ENCODE peak calls at places on chromosomes 12 and 14, in five cellular contexts. E, K, M, V and Q are unnamed samples.

GRCh38 chr12:104360157-104360556 is 56.6 kb downstream of the EID3 start:
- DNase-seq in E (no peak), K (no peak), M (no peak), V (no peak), Q (no peak)

GRCh38 chr14:55131782-55132181 is 2.7 kb downstream of the LGALS3 start:
- DNase-seq in E (no peak), K (no peak), M (no peak), V (no peak), Q (no peak)

GRCh38 chr14:55074662-55075061 is 23.2 kb downstream of the MAPK1IP1L start:
- DNase-seq in E (no peak), K (no peak), M (no peak), V (no peak), Q (no peak)

GRCh38 chr14:101435546-101435945 is 125.7 kb upstream of the DIO3 start:
- DNase-seq in E (no peak), K (no peak), M (no peak), V (no peak), Q (no peak)

GRCh38 chr14:104741803-104742251 is 11.1 kb upstream of the SIVA1 start:
- DNase-seq in E (no peak), K (no peak), M (no peak), V (no peak), Q (peak)

GRCh38 chr14:84087986-84088531 is 1441.9 kb upstream of the FLRT2 start:
- DNase-seq in E (no peak), K (no peak), M (no peak), V (no peak), Q (peak)

GRCh38 chr12:130142736-130143135 is 19.5 kb upstream of the FZD10 start:
- DNase-seq in E (no peak), K (no peak), M (no peak), V (no peak), Q (no peak)

GRCh38 chr12:4849024-4849594 is 60.6 kb upstream of the KCNA1 start:
- DNase-seq in E (no peak), K (no peak), M (peak), V (no peak), Q (no peak)

GRCh38 chr12:60830381-60830780 is 1234.6 kb downstream of the SLC16A7 start:
- DNase-seq in E (no peak), K (no peak), M (no peak), V (no peak), Q (no peak)

GRCh38 chr12:102921240-102921639 is 4.2 kb upstream of the PAH start:
- DNase-seq in E (no peak), K (no peak), M (no peak), V (no peak), Q (no peak)

GRCh38 chr12:89999699-90000505 is 291.3 kb upstream of the ATP2B1 start:
- DNase-seq in E (no peak), K (no peak), M (no peak), V (no peak), Q (no peak)

GRCh38 chr12:13442457-13442856 is 245.9 kb downstream of the EMP1 start:
- DNase-seq in E (no peak), K (no peak), M (no peak), V (no peak), Q (no peak)

GRCh38 chr14:74942608-74943007 is 12.8 kb downstream of the PGF start:
- DNase-seq in E (no peak), K (no peak), M (no peak), V (no peak), Q (no peak)

GRCh38 chr12:53201170-53201541 is 5.9 kb downstream of the ITGB7 start:
- DNase-seq in E (no peak), K (no peak), M (no peak), V (no peak), Q (no peak)

GRCh38 chr14:37326434-37326833 is 128.7 kb downstream of the MIPOL1 start:
- DNase-seq in E (no peak), K (no peak), M (no peak), V (no peak), Q (no peak)

GRCh38 chr14:95486875-95487668 is 29.4 kb downstream of the SYNE3 start:
- DNase-seq in E (no peak), K (no peak), M (no peak), V (no peak), Q (no peak)

GRCh38 chr14:21268612-21269251 is 510 bp downstream of the HNRNPC start:
- DNase-seq in E (no peak), K (peak), M (no peak), V (no peak), Q (peak)

GRCh38 chr12:508795-509194 is 49.1 kb downstream of the B4GALNT3 start:
- DNase-seq in E (no peak), K (no peak), M (no peak), V (no peak), Q (no peak)

GRCh38 chr14:95319312-95320075 is at the start of gene CLMN:
- DNase-seq in E (peak), K (peak), M (peak), V (peak), Q (peak)

GRCh38 chr12:72264548-72265175 is 7.5 kb upstream of the TRHDE start:
- DNase-seq in E (no peak), K (no peak), M (no peak), V (no peak), Q (no peak)

GRCh38 chr12:65911321-65911720 is 87.0 kb downstream of the HMGA2 start:
- DNase-seq in E (no peak), K (no peak), M (no peak), V (no peak), Q (no peak)

GRCh38 chr12:104006929-104007328 is 41.3 kb downstream of the TDG start:
- DNase-seq in E (no peak), K (no peak), M (no peak), V (no peak), Q (no peak)

GRCh38 chr12:66352197-66352596 is 49.9 kb downstream of the HELB start:
- DNase-seq in E (no peak), K (peak), M (peak), V (no peak), Q (peak)

GRCh38 chr14:51182166-51182565 is 57.9 kb upstream of the TMX1 start:
- DNase-seq in E (no peak), K (no peak), M (no peak), V (no peak), Q (no peak)

GRCh38 chr12:91722072-91722471 is 423.6 kb downstream of the BTG1 start:
- DNase-seq in E (no peak), K (no peak), M (no peak), V (no peak), Q (no peak)

GRCh38 chr12:112905451-112906089 is 1.2 kb upstream of the OAS1 start:
- DNase-seq in E (no peak), K (no peak), M (no peak), V (no peak), Q (no peak)

GRCh38 chr12:75635606-75636444 is 124.4 kb upstream of the KRR1 start:
- DNase-seq in E (no peak), K (no peak), M (no peak), V (no peak), Q (no peak)

GRCh38 chr14:68231832-68232642 is 412.5 kb downstream of the RAD51B start:
- DNase-seq in E (no peak), K (no peak), M (no peak), V (no peak), Q (no peak)

GRCh38 chr12:77324763-77325468 is 259.5 kb upstream of the E2F7 start:
- DNase-seq in E (no peak), K (peak), M (peak), V (peak), Q (peak)

GRCh38 chr12:117165342-117165741 is 24.9 kb downstream of the FBXO21 start:
- DNase-seq in E (no peak), K (no peak), M (no peak), V (no peak), Q (no peak)

GRCh38 chr12:119725523-119725922 is 57.6 kb downstream of the PRKAB1 start:
- DNase-seq in E (no peak), K (no peak), M (no peak), V (no peak), Q (no peak)

GRCh38 chr12:26162174-26162573 is 33.2 kb upstream of the SSPN start:
- DNase-seq in E (no peak), K (no peak), M (no peak), V (no peak), Q (no peak)